ENCODE peak calls at places on chromosomes 4 and X, in seven cellular contexts. O is SK-N-SH, E is HepG2, F is GM12892, R is K562, U is H1, T is GM12878. A is an unnamed sample.

GRCh38 chr4:40325406-40326019 is 9.6 kb upstream of the CHRNA9 start:
- DNase-seq in T (no peak), U (no peak), R (peak; percentile 76), F (peak; percentile 51), E (peak; percentile 54), O (peak; percentile 67), A (peak; percentile 55)

GRCh38 chrX:1657367-1658082 is 42.7 kb downstream of the ASMT start:
- DNase-seq in E (no peak), R (no peak), T (peak; percentile 62), F (no peak), U (no peak), O (no peak), A (no peak)

GRCh38 chr4:183337833-183338232 is 15.6 kb upstream of the CLDN24 start:
- DNase-seq in F (no peak), U (no peak), R (no peak), O (no peak), T (no peak), E (no peak), A (no peak)

GRCh38 chrX:65667503-65668355 is at the start of gene MSN:
- DNase-seq in T (no peak), R (peak; percentile 84), F (peak; percentile 41), E (no peak), O (peak; percentile 15), U (peak; percentile 64), A (peak; percentile 40)

GRCh38 chr4:101356928-101357327 is 9.6 kb upstream of the PPP3CA start:
- DNase-seq in R (no peak), U (no peak), E (peak; percentile 67), T (no peak), F (no peak), O (peak; percentile 8), A (no peak)

GRCh38 chr4:158374318-158374717 is 147.4 kb upstream of the RXFP1 start:
- DNase-seq in T (no peak), R (no peak), E (no peak), O (no peak), F (no peak), U (no peak), A (no peak)

GRCh38 chr4:15325987-15326386 is 101.8 kb upstream of the C1QTNF7 start:
- DNase-seq in R (no peak), F (no peak), O (no peak), E (no peak), T (no peak), U (no peak), A (no peak)

GRCh38 chr4:55546633-55547460 is at the start of gene CLOCK:
- DNase-seq in T (no peak), O (peak; percentile 93), R (peak; percentile 90), E (peak; percentile 74), U (peak; percentile 92), F (peak; percentile 76), A (peak; percentile 74)

GRCh38 chrX:100090931-100091330 is 319.1 kb downstream of the PCDH19 start:
- DNase-seq in U (no peak), O (no peak), F (no peak), R (no peak), E (no peak), T (no peak), A (no peak)

GRCh38 chr4:150305995-150306394 is 227.8 kb downstream of the DCLK2 start:
- DNase-seq in E (no peak), O (no peak), T (no peak), R (no peak), F (no peak), U (no peak), A (no peak)

GRCh38 chr4:175758595-175758994 is 53.5 kb downstream of the GPM6A start:
- DNase-seq in F (no peak), O (no peak), U (no peak), T (no peak), R (no peak), E (no peak), A (no peak)

GRCh38 chr4:6402566-6403399 is 69.6 kb downstream of the PPP2R2C start:
- DNase-seq in T (no peak), R (no peak), E (no peak), O (no peak), U (no peak), F (no peak), A (no peak)

GRCh38 chrX:153533041-153533565 is 15.7 kb downstream of the ATP2B3 start:
- DNase-seq in E (no peak), T (no peak), O (no peak), R (no peak), U (no peak), F (no peak), A (no peak)

GRCh38 chrX:9913041-9913440 is 54.1 kb upstream of the CLDN34 start:
- DNase-seq in E (no peak), O (no peak), R (no peak), F (no peak), U (no peak), T (no peak), A (no peak)

GRCh38 chrX:77009691-77010090 is 437.5 kb upstream of the FGF16 start:
- DNase-seq in T (no peak), O (no peak), E (no peak), F (no peak), U (no peak), R (no peak), A (no peak)

GRCh38 chr4:154467886-154468285 is 23.7 kb downstream of the DCHS2 start:
- DNase-seq in U (no peak), O (no peak), R (no peak), E (no peak), F (no peak), T (no peak), A (no peak)

GRCh38 chr4:121370729-121371325 is 10.0 kb downstream of the QRFPR start:
- DNase-seq in E (peak; percentile 17), R (peak; percentile 9), T (no peak), F (no peak), U (no peak), O (peak; percentile 26), A (no peak)

GRCh38 chr4:129428454-129428853 is 332.5 kb downstream of the C4orf33 start:
- DNase-seq in O (no peak), F (no peak), U (no peak), R (no peak), T (no peak), E (no peak), A (no peak)

GRCh38 chr4:81723044-81723884 is 251.6 kb upstream of the RASGEF1B start:
- DNase-seq in O (no peak), E (no peak), T (no peak), U (no peak), R (no peak), F (no peak), A (no peak)

DNA sequence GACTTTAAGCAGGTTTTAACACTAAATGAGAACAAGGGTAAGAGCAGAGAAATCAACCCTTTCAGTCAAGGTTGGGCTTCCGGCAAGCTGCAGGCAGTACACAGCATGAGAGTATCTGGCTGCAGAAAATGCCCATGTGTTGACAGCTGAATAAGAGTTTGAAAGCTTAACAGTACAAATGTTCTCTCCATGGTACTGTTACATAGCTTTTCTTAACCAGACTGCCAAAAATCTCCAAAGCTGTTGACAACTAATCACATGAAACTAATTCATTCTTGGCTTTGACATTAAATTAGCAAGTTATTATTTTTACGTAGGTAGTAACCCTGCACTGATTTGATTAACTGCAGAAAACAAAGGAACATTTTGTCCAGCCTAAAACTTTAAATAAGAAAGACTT is 153.5 kb downstream of the SLC10A7 start:
- DNase-seq in F (no peak), R (no peak), U (no peak), E (no peak), T (no peak), O (no peak), A (no peak)
- TF ChIP-seq TAF1 in F (no peak), R (no peak), U (no peak), E (no peak), T (no peak), O (no peak), A (no peak)

GRCh38 chr4:65416875-65417274 is 253.4 kb downstream of the EPHA5 start:
- DNase-seq in O (no peak), T (no peak), E (no peak), U (no peak), R (no peak), F (no peak), A (no peak)
- TF ChIP-seq POLR2AphosphoS5 in O (no peak), T (no peak), E (no peak), U (no peak), R (no peak), F (no peak), A (no peak)

DNA sequence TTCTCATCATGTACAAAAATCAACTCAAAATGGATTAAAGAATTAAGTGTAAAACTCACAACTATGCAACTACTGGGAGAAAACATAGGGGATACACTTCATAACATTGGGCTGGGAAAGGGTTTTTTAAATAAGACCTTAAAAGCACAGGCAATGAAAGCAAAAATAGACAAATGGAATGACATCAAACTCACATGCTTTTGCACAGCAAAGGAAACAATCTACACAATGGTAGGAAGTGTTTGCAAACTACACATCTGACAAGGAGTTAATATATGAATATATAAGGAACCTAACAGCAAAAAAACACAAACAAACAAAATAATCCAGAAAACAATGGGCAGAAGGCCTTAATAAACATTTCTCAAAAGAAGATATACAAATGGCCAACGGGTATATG is 57.9 kb downstream of the FREM3 start:
- DNase-seq in F (no peak), T (no peak), E (no peak), O (no peak), R (no peak), U (no peak), A (no peak)
- TF ChIP-seq TAF1 in F (no peak), T (no peak), E (no peak), O (no peak), R (no peak), U (no peak), A (no peak)

DNA sequence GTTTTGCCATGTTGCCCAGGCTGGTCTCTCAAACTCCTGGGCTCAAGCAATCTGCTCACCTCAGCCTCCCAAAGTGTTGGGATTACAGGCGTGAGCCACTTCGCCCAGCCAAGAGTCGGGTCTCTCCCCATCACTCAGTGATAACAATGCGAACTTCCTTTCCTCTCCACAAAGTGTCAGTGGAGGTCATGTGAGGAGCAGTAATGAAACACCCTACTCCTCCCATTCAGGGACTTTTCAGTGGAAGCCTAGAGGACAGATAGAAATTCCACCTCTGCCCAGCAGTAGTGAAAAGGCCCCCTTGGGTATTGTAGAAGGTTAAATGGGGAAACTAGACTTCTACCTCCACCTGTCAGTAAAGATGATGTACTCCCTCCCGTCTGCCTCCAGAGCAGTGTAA is 141.9 kb upstream of the STK26 start:
- DNase-seq in F (no peak), R (no peak), U (no peak), T (no peak), O (no peak), E (no peak), A (no peak)
- TF ChIP-seq POLR2AphosphoS5 in F (no peak), R (no peak), U (no peak), T (no peak), O (no peak), E (no peak), A (no peak)

GRCh38 chr4:4961936-4962335 is 57.3 kb downstream of the CYTL1 start:
- DNase-seq in T (no peak), O (no peak), R (no peak), E (no peak), U (no peak), F (no peak), A (no peak)

GRCh38 chr4:4962928-4963327 is 56.3 kb downstream of the CYTL1 start:
- DNase-seq in O (no peak), E (no peak), T (no peak), R (no peak), F (no peak), U (no peak), A (no peak)

DNA sequence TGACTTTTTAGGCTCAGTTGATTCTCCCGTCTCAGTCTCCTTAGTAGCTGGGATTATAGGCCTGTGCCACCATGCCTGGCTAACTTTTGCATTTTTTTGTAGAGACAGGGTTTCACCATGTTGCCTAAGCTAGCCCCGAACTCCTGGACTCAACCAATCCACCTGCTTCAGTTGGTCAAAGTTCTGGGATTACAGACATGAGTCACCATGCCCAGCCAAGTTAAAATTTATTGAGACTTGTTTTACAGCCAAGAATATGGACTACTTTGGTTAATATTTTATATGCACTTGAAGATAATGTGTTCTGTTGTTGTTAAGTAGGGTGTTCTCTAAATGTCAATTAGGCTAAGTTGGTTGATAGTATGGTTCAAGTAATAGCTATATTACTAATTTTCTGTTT is 58.7 kb downstream of the CYTL1 start:
- DNase-seq in T (no peak), O (no peak), E (no peak), U (no peak), R (no peak), F (no peak), A (no peak)
- TF ChIP-seq TAF1 in T (no peak), O (no peak), E (no peak), U (no peak), R (no peak), F (no peak), A (no peak)